ENCODE peak calls at places on chromosomes 6 and 20, in nine cellular contexts. H is EL; B is stimulated activated CD8-positive, alpha-beta memory T cell treated with anti-CD3 and anti-CD28 coated beads, Interleukin-2, amount 100 ng/mL, for 1 hour; X is NCI-H1092 treated with DMSO at 0.1 percent for 48 hours; A is activated naive CD8-positive, alpha-beta T cell treated with anti-CD3 and anti-CD28 coated beads for 36 hours; N is central memory CD8-positive, alpha-beta T cell; V is COR-L47; S is lower leg skin; K is KG1. E is an unnamed sample.

GRCh38 chr6:37920667-37921066 is 101.1 kb downstream of the ZFAND3 start:
- DNase-seq in H (no peak), B (no peak), X (peak), A (no peak), N (no peak), V (no peak), S (no peak), K (no peak), E (no peak)

GRCh38 chr6:53410508-53411258 is 61.9 kb upstream of the ELOVL5 start:
- DNase-seq in H (peak), B (peak), X (peak), A (peak), N (peak), V (peak), S (no peak), K (no peak), E (no peak)

GRCh38 chr6:48135352-48136084 is 24.5 kb upstream of the PTCHD4 start:
- DNase-seq in H (peak), B (no peak), X (no peak), A (no peak), N (no peak), V (no peak), S (no peak), K (no peak), E (no peak)

GRCh38 chr6:102766946-102767345 is 1373.4 kb downstream of the GRIK2 start:
- DNase-seq in H (peak), B (no peak), X (no peak), A (no peak), N (no peak), V (no peak), S (no peak), K (no peak), E (no peak)

GRCh38 chr20:57738053-57738452 is 28.2 kb upstream of the PMEPA1 start:
- DNase-seq in H (no peak), B (no peak), X (no peak), A (no peak), N (no peak), V (no peak), S (no peak), K (no peak), E (no peak)

GRCh38 chr6:96299525-96299924 is 222.1 kb upstream of the UFL1 start:
- DNase-seq in H (no peak), B (no peak), X (no peak), A (no peak), N (no peak), V (no peak), S (no peak), K (no peak), E (no peak)

GRCh38 chr6:21151178-21151956 is 442.2 kb upstream of the SOX4 start:
- DNase-seq in H (no peak), B (no peak), X (no peak), A (no peak), N (no peak), V (no peak), S (no peak), K (no peak), E (no peak)

GRCh38 chr20:62049342-62050165 is 16.1 kb downstream of the TAF4 start:
- DNase-seq in H (no peak), B (no peak), X (no peak), A (no peak), N (no peak), V (no peak), S (no peak), K (no peak), E (no peak)

GRCh38 chr6:19327684-19328083 is 509.5 kb upstream of the ID4 start:
- DNase-seq in H (no peak), B (no peak), X (no peak), A (no peak), N (no peak), V (no peak), S (no peak), K (no peak), E (no peak)

GRCh38 chr6:98039876-98040605 is 757.0 kb upstream of the MMS22L start:
- DNase-seq in H (no peak), B (no peak), X (peak), A (no peak), N (no peak), V (peak), S (no peak), K (no peak), E (no peak)

GRCh38 chr6:116529466-116529969 is 16.0 kb downstream of the TRAPPC3L start:
- DNase-seq in H (no peak), B (no peak), X (no peak), A (no peak), N (no peak), V (no peak), S (no peak), K (no peak), E (no peak)

GRCh38 chr20:51758978-51759544 is 9.1 kb downstream of the ATP9A start:
- DNase-seq in H (no peak), B (no peak), X (no peak), A (no peak), N (no peak), V (no peak), S (no peak), K (no peak), E (no peak)

GRCh38 chr6:160679402-160679769 is 15.3 kb upstream of the LPA start:
- DNase-seq in H (no peak), B (no peak), X (no peak), A (no peak), N (no peak), V (no peak), S (no peak), K (no peak), E (peak)

GRCh38 chr20:19691125-19691524 is 66.9 kb upstream of the RIN2 start:
- DNase-seq in H (no peak), B (no peak), X (no peak), A (no peak), N (no peak), V (no peak), S (peak), K (no peak), E (no peak)

GRCh38 chr20:1160496-1160895 is 24.3 kb downstream of the TMEM74B start:
- DNase-seq in H (no peak), B (no peak), X (no peak), A (no peak), N (no peak), V (no peak), S (no peak), K (no peak), E (peak)

GRCh38 chr20:51995038-51995437 is 192.7 kb upstream of the SALL4 start:
- DNase-seq in H (no peak), B (no peak), X (no peak), A (no peak), N (no peak), V (no peak), S (no peak), K (no peak), E (no peak)

GRCh38 chr20:1567392-1568165 is 10.1 kb upstream of the SIRPD start:
- DNase-seq in H (peak), B (no peak), X (no peak), A (no peak), N (no peak), V (no peak), S (no peak), K (no peak), E (no peak)

GRCh38 chr6:163651910-163652309 is 237.4 kb downstream of the QKI start:
- DNase-seq in H (no peak), B (no peak), X (no peak), A (no peak), N (no peak), V (no peak), S (no peak), K (no peak), E (no peak)

GRCh38 chr6:26033942-26034354 is 53.3 kb upstream of the HFE start:
- DNase-seq in H (no peak), B (no peak), X (no peak), A (peak), N (no peak), V (no peak), S (peak), K (no peak), E (no peak)

GRCh38 chr6:47106216-47106615 is 64.1 kb upstream of the ADGRF1 start:
- DNase-seq in H (no peak), B (no peak), X (no peak), A (no peak), N (no peak), V (no peak), S (no peak), K (no peak), E (no peak)

GRCh38 chr20:18103497-18103896 is 34.2 kb upstream of the KAT14 start:
- DNase-seq in H (no peak), B (no peak), X (peak), A (no peak), N (no peak), V (peak), S (peak), K (no peak), E (no peak)

GRCh38 chr6:143060806-143061596 is at the start of gene AIG1:
- DNase-seq in H (no peak), B (peak), X (peak), A (peak), N (peak), V (peak), S (peak), K (peak), E (no peak)

GRCh38 chr6:134172020-134172766 is 119.8 kb upstream of the SLC2A12 start:
- DNase-seq in H (no peak), B (no peak), X (no peak), A (no peak), N (no peak), V (no peak), S (no peak), K (no peak), E (no peak)

GRCh38 chr20:22383156-22383555 is 201.2 kb downstream of the FOXA2 start:
- DNase-seq in H (no peak), B (no peak), X (no peak), A (no peak), N (no peak), V (no peak), S (no peak), K (no peak), E (no peak)

GRCh38 chr6:16472349-16473069 is 234.1 kb downstream of the GMPR start:
- DNase-seq in H (peak), B (no peak), X (no peak), A (no peak), N (no peak), V (no peak), S (no peak), K (no peak), E (no peak)

GRCh38 chr6:132698608-132699007 is 15.2 kb downstream of the VNN1 start:
- DNase-seq in H (no peak), B (no peak), X (no peak), A (no peak), N (no peak), V (no peak), S (no peak), K (no peak), E (no peak)

GRCh38 chr20:33915726-33916331 is 77.9 kb upstream of the RALY start:
- DNase-seq in H (peak), B (peak), X (no peak), A (peak), N (peak), V (no peak), S (no peak), K (no peak), E (no peak)

GRCh38 chr6:160962835-160963623 is 28.5 kb upstream of the MAP3K4 start:
- DNase-seq in H (no peak), B (no peak), X (no peak), A (no peak), N (no peak), V (no peak), S (no peak), K (no peak), E (peak)

GRCh38 chr6:135592276-135592675 is 94.7 kb upstream of the AHI1 start:
- DNase-seq in H (peak), B (no peak), X (no peak), A (no peak), N (no peak), V (no peak), S (no peak), K (no peak), E (no peak)

GRCh38 chr6:133456934-133457333 is 215.8 kb downstream of the EYA4 start:
- DNase-seq in H (no peak), B (no peak), X (no peak), A (no peak), N (no peak), V (no peak), S (no peak), K (no peak), E (no peak)

GRCh38 chr20:64065973-64066341 is 3.0 kb downstream of the TCEA2 start:
- DNase-seq in H (peak), B (no peak), X (no peak), A (peak), N (peak), V (no peak), S (no peak), K (no peak), E (no peak)